ENCODE peak calls at places on chromosome 4, in five cellular contexts. A, F, I, S and H are unnamed samples.

GRCh38 chr4:156941940-156942548 is 29.6 kb downstream of the PDGFC start:
- DNase-seq in A (no peak), F (peak; percentile 11), I (no peak), S (peak; percentile 21), H (peak; percentile 98)

GRCh38 chr4:81724925-81725329 is 253.2 kb upstream of the RASGEF1B start:
- DNase-seq in A (peak; percentile 23), F (no peak), I (peak; percentile 3), S (no peak), H (peak; percentile 7)

GRCh38 chr4:7815562-7815961 is 124.1 kb downstream of the AFAP1 start:
- DNase-seq in A (no peak), F (no peak), I (no peak), S (no peak), H (no peak)

GRCh38 chr4:164529486-164529885 is 224.4 kb upstream of the SMIM31 start:
- DNase-seq in A (no peak), F (no peak), I (no peak), S (no peak), H (no peak)

GRCh38 chr4:6200011-6200921 is at the start of gene JAKMIP1:
- DNase-seq in A (peak; percentile 100), F (peak; percentile 55), I (no peak), S (no peak), H (peak; percentile 25)

GRCh38 chr4:1055721-1056590 is 44.5 kb downstream of the FGFRL1 start:
- DNase-seq in A (peak; percentile 87), F (no peak), I (no peak), S (no peak), H (no peak)

GRCh38 chr4:55575513-55575912 is 16.5 kb downstream of the PDCL2 start:
- DNase-seq in A (no peak), F (no peak), I (no peak), S (no peak), H (no peak)

GRCh38 chr4:39559641-39560040 is 32.4 kb upstream of the UGDH start:
- DNase-seq in A (no peak), F (no peak), I (no peak), S (no peak), H (no peak)

GRCh38 chr4:1075266-1075665 is 38.1 kb downstream of the RNF212 start:
- DNase-seq in A (no peak), F (no peak), I (no peak), S (no peak), H (no peak)

GRCh38 chr4:57075353-57075752 is 34.8 kb downstream of the IGFBP7 start:
- DNase-seq in A (no peak), F (no peak), I (no peak), S (no peak), H (no peak)

GRCh38 chr4:92175250-92175649 is 128.5 kb upstream of the GRID2 start:
- DNase-seq in A (no peak), F (no peak), I (no peak), S (peak; percentile 7), H (no peak)

GRCh38 chr4:94500696-94501095 is 49.0 kb downstream of the PDLIM5 start:
- DNase-seq in A (no peak), F (no peak), I (no peak), S (no peak), H (no peak)

GRCh38 chr4:186161138-186161537 is 30.2 kb upstream of the CYP4V2 start:
- DNase-seq in A (no peak), F (no peak), I (peak; percentile 63), S (no peak), H (no peak)

GRCh38 chr4:177264788-177265422 is 44.8 kb upstream of the NEIL3 start:
- DNase-seq in A (no peak), F (no peak), I (no peak), S (no peak), H (no peak)

GRCh38 chr4:164856396-164856795 is 20.6 kb upstream of the APELA start:
- DNase-seq in A (no peak), F (no peak), I (no peak), S (no peak), H (no peak)

GRCh38 chr4:10079256-10079655 is 37.3 kb downstream of the WDR1 start:
- DNase-seq in A (no peak), F (no peak), I (no peak), S (no peak), H (no peak)

GRCh38 chr4:137509855-137510282 is 22.4 kb downstream of the PCDH18 start:
- DNase-seq in A (no peak), F (no peak), I (no peak), S (no peak), H (no peak)

GRCh38 chr4:9765091-9765490 is 16.3 kb upstream of the DRD5 start:
- DNase-seq in A (peak; percentile 11), F (no peak), I (no peak), S (no peak), H (peak; percentile 15)

GRCh38 chr4:168615294-168615693 is 118.4 kb downstream of the PALLD start:
- DNase-seq in A (no peak), F (no peak), I (no peak), S (no peak), H (no peak)

GRCh38 chr4:109803924-109804571 is 2.2 kb upstream of the CFI start:
- DNase-seq in A (no peak), F (peak; percentile 22), I (peak; percentile 7), S (no peak), H (peak; percentile 57)

GRCh38 chr4:58734030-58734673 is 1624.0 kb upstream of the IGFBP7 start:
- DNase-seq in A (no peak), F (no peak), I (no peak), S (no peak), H (no peak)

GRCh38 chr4:124018383-124019317 is 622.1 kb downstream of the SPRY1 start:
- DNase-seq in A (no peak), F (no peak), I (peak; percentile 33), S (no peak), H (peak; percentile 12)

GRCh38 chr4:152248347-152248746 is 287.5 kb downstream of the FBXW7 start:
- DNase-seq in A (no peak), F (no peak), I (no peak), S (no peak), H (no peak)

GRCh38 chr4:81447551-81448266 is 24.0 kb downstream of the RASGEF1B start:
- DNase-seq in A (no peak), F (no peak), I (no peak), S (no peak), H (no peak)

GRCh38 chr4:41176357-41176756 is 38.0 kb downstream of the APBB2 start:
- DNase-seq in A (no peak), F (no peak), I (no peak), S (no peak), H (peak; percentile 23)

GRCh38 chr4:93000914-93001313 is 697.1 kb downstream of the GRID2 start:
- DNase-seq in A (no peak), F (no peak), I (no peak), S (no peak), H (no peak)

GRCh38 chr4:3403104-3403906 is 38.5 kb upstream of the HGFAC start:
- DNase-seq in A (no peak), F (no peak), I (no peak), S (no peak), H (no peak)

GRCh38 chr4:153530284-153530995 is 64.3 kb downstream of the TMEM131L start:
- DNase-seq in A (no peak), F (no peak), I (no peak), S (no peak), H (no peak)

GRCh38 chr4:147447820-147448219 is 33.1 kb upstream of the EDNRA start:
- DNase-seq in A (no peak), F (no peak), I (no peak), S (no peak), H (no peak)

GRCh38 chr4:8869879-8870646 is 1.6 kb downstream of the HMX1 start:
- DNase-seq in A (no peak), F (no peak), I (no peak), S (no peak), H (no peak)

DNA sequence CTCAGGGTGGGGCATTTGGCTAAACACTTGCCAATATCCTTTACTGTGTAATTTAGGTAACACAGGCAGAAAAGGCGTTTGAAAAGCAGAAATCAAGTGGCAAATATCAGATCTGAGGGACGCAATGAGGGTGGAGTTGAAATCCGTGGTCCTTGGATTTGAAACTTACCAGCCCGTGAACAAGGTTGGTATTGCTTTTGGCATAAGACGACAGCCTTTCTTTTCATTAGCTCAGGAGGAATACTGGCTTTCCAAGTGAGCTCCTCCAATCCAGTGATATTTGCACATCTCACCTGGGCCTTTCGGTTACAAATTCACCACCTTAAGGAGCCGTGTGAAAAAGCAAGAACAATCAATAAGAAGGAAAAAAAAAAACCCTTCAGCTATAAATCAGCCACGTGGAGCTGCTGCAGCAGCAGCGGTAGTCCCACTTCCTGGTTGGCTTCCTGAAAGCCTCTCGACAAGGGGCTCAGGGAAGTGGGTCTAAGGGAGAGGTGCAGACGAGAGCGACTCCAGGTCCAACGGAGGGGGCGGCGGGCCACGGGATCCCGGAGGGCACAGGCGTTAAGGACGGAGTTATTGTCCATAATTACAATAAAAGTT is 717 bp upstream of the GALNT7 start:
- DNase-seq in A (peak; percentile 48), F (peak; percentile 47), I (no peak), S (no peak), H (no peak)
- TF ChIP-seq CHD2 in A (no peak), F (no peak), I (no peak), S (no peak), H (no peak)

GRCh38 chr4:99746443-99746842 is 70.2 kb upstream of the DAPP1 start:
- DNase-seq in A (no peak), F (no peak), I (no peak), S (no peak), H (no peak)
- TF ChIP-seq CEBPB in A (no peak), F (no peak), I (no peak), S (no peak), H (no peak)

GRCh38 chr4:122922877-122923511 is 597 bp upstream of the NUDT6 start:
- DNase-seq in A (peak; percentile 79), F (peak; percentile 72), I (peak; percentile 53), S (no peak), H (peak; percentile 75)
- TF ChIP-seq CHD2 in A (peak; percentile 19), F (no peak), I (peak; percentile 66), S (peak; percentile 63), H (no peak)

DNA sequence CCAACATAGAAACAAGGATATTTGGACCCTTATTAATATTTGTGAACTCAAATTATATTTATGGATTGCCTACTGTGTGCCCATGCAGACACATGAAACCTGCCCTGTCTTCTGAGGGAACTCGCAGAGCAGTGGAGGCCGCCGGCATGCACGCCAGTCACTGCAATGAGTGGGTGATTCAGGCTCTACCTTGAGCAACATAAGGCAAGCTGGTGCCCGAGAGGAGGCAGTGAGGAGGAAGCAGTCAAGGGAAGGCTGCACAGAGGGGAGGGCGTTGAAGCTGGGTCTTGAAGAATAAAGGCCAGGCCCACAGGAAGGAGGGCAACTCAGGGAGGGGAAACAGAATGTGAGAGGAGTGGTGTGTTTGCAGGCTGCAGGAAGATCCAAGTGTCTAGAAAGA is 52.8 kb downstream of the PPEF2 start:
- DNase-seq in A (no peak), F (no peak), I (no peak), S (no peak), H (no peak)
- TF ChIP-seq CEBPB in A (no peak), F (no peak), I (no peak), S (no peak), H (peak; percentile 12)

DNA sequence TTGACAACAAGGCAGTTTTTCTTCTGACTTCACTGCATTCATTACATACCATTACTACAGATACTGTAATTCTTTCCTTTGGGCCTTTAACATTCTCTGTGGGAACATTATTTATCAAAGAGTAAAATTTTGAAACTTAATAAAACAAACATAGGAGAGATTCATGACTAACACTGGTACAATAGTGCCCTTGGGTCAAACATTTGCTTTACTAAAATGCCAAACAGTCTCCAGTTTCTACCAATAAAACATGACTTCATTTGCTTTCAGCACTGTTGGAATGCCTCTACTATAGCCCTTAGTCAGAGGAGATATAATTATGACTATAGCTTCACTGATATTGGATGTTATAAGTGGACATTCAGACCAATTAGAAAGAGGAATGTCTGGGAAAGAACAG is 481.5 kb downstream of the PACRGL start:
- DNase-seq in A (no peak), F (no peak), I (no peak), S (no peak), H (no peak)
- TF ChIP-seq CHD2 in A (no peak), F (no peak), I (no peak), S (no peak), H (no peak)